ENCODE peak calls at places on chromosomes 16 and 17, in ten cellular contexts. J, C, M, Y, V, A, S, P, K and D are unnamed samples.

GRCh38 chr16:56288019-56288418 is 96.7 kb downstream of the GNAO1 start:
- DNase-seq in J (no peak), C (no peak), M (no peak), Y (no peak), V (no peak), A (no peak), S (no peak), P (no peak), K (no peak), D (no peak)

GRCh38 chr17:27323538-27324212 is 29.8 kb downstream of the WSB1 start:
- DNase-seq in J (peak), C (peak), M (peak), Y (no peak), V (peak), A (no peak), S (peak), P (peak), K (no peak), D (no peak)

GRCh38 chr16:30668393-30668792 is 10.2 kb downstream of the FBRS start:
- DNase-seq in J (no peak), C (no peak), M (no peak), Y (no peak), V (no peak), A (no peak), S (no peak), P (no peak), K (no peak), D (no peak)

GRCh38 chr17:4136373-4136772 is 6.5 kb downstream of the ZZEF1 start:
- DNase-seq in J (no peak), C (no peak), M (no peak), Y (no peak), V (peak), A (no peak), S (peak), P (peak), K (no peak), D (no peak)

GRCh38 chr16:77043076-77043475 is 147.9 kb upstream of the MON1B start:
- DNase-seq in J (peak), C (no peak), M (no peak), Y (peak), V (peak), A (no peak), S (no peak), P (no peak), K (no peak), D (peak)

GRCh38 chr16:83899272-83899897 is 470 bp downstream of the MLYCD start:
- DNase-seq in J (peak), C (peak), M (peak), Y (peak), V (peak), A (peak), S (peak), P (peak), K (peak), D (no peak)

GRCh38 chr17:410674-411401 is 58.2 kb upstream of the RPH3AL start:
- DNase-seq in J (peak), C (no peak), M (no peak), Y (peak), V (peak), A (no peak), S (no peak), P (no peak), K (peak), D (peak)

GRCh38 chr17:17749921-17750320 is 68.7 kb downstream of the RAI1 start:
- DNase-seq in J (peak), C (no peak), M (no peak), Y (peak), V (peak), A (no peak), S (no peak), P (peak), K (peak), D (peak)

GRCh38 chr17:489758-490329 is 137.2 kb upstream of the RPH3AL start:
- DNase-seq in J (peak), C (no peak), M (no peak), Y (peak), V (peak), A (no peak), S (peak), P (peak), K (peak), D (peak)

GRCh38 chr16:30884760-30885159 is 9.1 kb downstream of the BCL7C start:
- DNase-seq in J (no peak), C (no peak), M (no peak), Y (no peak), V (no peak), A (no peak), S (no peak), P (no peak), K (no peak), D (no peak)

GRCh38 chr17:36128411-36128978 is 24.9 kb downstream of the CCL4 start:
- DNase-seq in J (no peak), C (no peak), M (no peak), Y (no peak), V (no peak), A (no peak), S (no peak), P (no peak), K (no peak), D (no peak)

GRCh38 chr16:78763821-78764440 is 664.5 kb downstream of the WWOX start:
- DNase-seq in J (no peak), C (no peak), M (no peak), Y (no peak), V (no peak), A (no peak), S (no peak), P (no peak), K (no peak), D (no peak)

GRCh38 chr17:82433560-82434215 is 15.3 kb upstream of the OGFOD3 start:
- DNase-seq in J (no peak), C (no peak), M (no peak), Y (no peak), V (no peak), A (no peak), S (no peak), P (no peak), K (no peak), D (no peak)

GRCh38 chr17:50661795-50662391 is 27.2 kb downstream of the ABCC3 start:
- DNase-seq in J (peak), C (peak), M (no peak), Y (peak), V (peak), A (no peak), S (peak), P (peak), K (no peak), D (peak)
- H3K4me3 ChIP-seq in J (peak), C (no peak), M (no peak), Y (no peak), V (no peak), A (no peak), S (no peak), P (no peak), K (no peak), D (no peak)

GRCh38 chr17:34203018-34203646 is 52.0 kb upstream of the CCL2 start:
- DNase-seq in J (no peak), C (no peak), M (no peak), Y (no peak), V (no peak), A (no peak), S (no peak), P (no peak), K (no peak), D (no peak)

GRCh38 chr17:34199449-34199848 is 55.6 kb upstream of the CCL2 start:
- DNase-seq in J (no peak), C (no peak), M (no peak), Y (no peak), V (no peak), A (no peak), S (no peak), P (no peak), K (no peak), D (peak)

GRCh38 chr17:34199932-34200534 is 55.1 kb upstream of the CCL2 start:
- DNase-seq in J (peak), C (peak), M (peak), Y (peak), V (peak), A (peak), S (no peak), P (peak), K (peak), D (peak)

GRCh38 chr17:34201767-34202166 is 53.3 kb upstream of the CCL2 start:
- DNase-seq in J (no peak), C (no peak), M (no peak), Y (no peak), V (no peak), A (no peak), S (no peak), P (no peak), K (no peak), D (no peak)

GRCh38 chr17:34201225-34201624 is 53.9 kb upstream of the CCL2 start:
- DNase-seq in J (no peak), C (no peak), M (no peak), Y (no peak), V (no peak), A (no peak), S (no peak), P (no peak), K (no peak), D (no peak)
- H3K4me3 ChIP-seq in J (no peak), C (no peak), M (no peak), Y (no peak), V (no peak), A (no peak), S (no peak), P (no peak), K (no peak), D (no peak)

GRCh38 chr17:62627219-62627903 is at the start of gene MRC2:
- DNase-seq in J (peak), C (peak), M (peak), Y (peak), V (peak), A (peak), S (peak), P (peak), K (no peak), D (peak)
- H3K4me3 ChIP-seq in J (peak), C (peak), M (peak), Y (peak), V (peak), A (peak), S (peak), P (peak), K (peak), D (peak)

DNA sequence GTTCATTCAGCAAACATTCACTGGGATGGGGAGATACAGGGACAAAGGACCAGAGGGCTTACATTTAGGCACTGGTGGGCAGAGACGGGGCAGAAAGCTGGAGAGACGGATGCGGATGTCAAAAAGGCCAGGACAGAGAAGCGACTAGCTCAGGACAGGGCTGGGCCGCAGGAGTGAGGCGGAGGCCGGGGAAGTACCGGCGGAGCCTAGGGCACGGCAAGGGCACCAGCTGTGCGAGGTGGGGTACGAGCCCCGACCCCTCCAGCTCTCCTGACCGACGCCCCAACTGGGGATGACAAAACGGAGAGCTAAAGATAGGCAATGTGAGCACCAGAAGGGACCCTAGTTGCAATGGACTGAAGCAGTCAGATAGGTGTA is 3.9 kb upstream of the SGCA start:
- DNase-seq in J (no peak), C (no peak), M (no peak), Y (no peak), V (no peak), A (no peak), S (peak), P (no peak), K (no peak), D (no peak)
- H3K4me3 ChIP-seq in J (peak), C (no peak), M (peak), Y (peak), V (no peak), A (no peak), S (no peak), P (peak), K (peak), D (peak)

GRCh38 chr17:34637548-34638525 is 58.5 kb downstream of the TMEM132E start:
- DNase-seq in J (peak), C (peak), M (no peak), Y (peak), V (peak), A (peak), S (peak), P (peak), K (peak), D (peak)

GRCh38 chr17:34634551-34635160 is 55.3 kb downstream of the TMEM132E start:
- DNase-seq in J (no peak), C (no peak), M (no peak), Y (no peak), V (no peak), A (no peak), S (no peak), P (no peak), K (no peak), D (no peak)

GRCh38 chr17:34638526-34639260 is 59.3 kb downstream of the TMEM132E start:
- DNase-seq in J (no peak), C (no peak), M (no peak), Y (no peak), V (no peak), A (no peak), S (no peak), P (no peak), K (no peak), D (no peak)

GRCh38 chr17:34635876-34636275 is 56.5 kb downstream of the TMEM132E start:
- DNase-seq in J (no peak), C (no peak), M (no peak), Y (no peak), V (no peak), A (no peak), S (no peak), P (no peak), K (no peak), D (no peak)

GRCh38 chr17:34637041-34637547 is 57.7 kb downstream of the TMEM132E start:
- DNase-seq in J (no peak), C (no peak), M (no peak), Y (no peak), V (no peak), A (no peak), S (no peak), P (no peak), K (no peak), D (no peak)
- H3K4me3 ChIP-seq in J (no peak), C (no peak), M (no peak), Y (no peak), V (no peak), A (no peak), S (no peak), P (peak), K (peak), D (no peak)

GRCh38 chr17:74441537-74441936 is 9.6 kb downstream of the GPRC5C start:
- DNase-seq in J (no peak), C (no peak), M (no peak), Y (no peak), V (no peak), A (no peak), S (peak), P (no peak), K (no peak), D (no peak)

GRCh38 chr17:74443516-74444296 is 11.8 kb downstream of the GPRC5C start:
- DNase-seq in J (no peak), C (no peak), M (no peak), Y (no peak), V (no peak), A (no peak), S (no peak), P (no peak), K (no peak), D (no peak)

GRCh38 chr17:74444406-74444805 is 12.5 kb downstream of the GPRC5C start:
- DNase-seq in J (no peak), C (peak), M (no peak), Y (no peak), V (no peak), A (no peak), S (peak), P (peak), K (no peak), D (no peak)

GRCh38 chr17:74442291-74442669 is 10.4 kb downstream of the GPRC5C start:
- DNase-seq in J (no peak), C (no peak), M (no peak), Y (no peak), V (no peak), A (no peak), S (peak), P (no peak), K (no peak), D (no peak)

GRCh38 chr17:74442670-74443515 is 11.0 kb downstream of the GPRC5C start:
- DNase-seq in J (peak), C (peak), M (peak), Y (peak), V (peak), A (peak), S (peak), P (peak), K (no peak), D (no peak)
- H3K4me3 ChIP-seq in J (no peak), C (peak), M (peak), Y (peak), V (no peak), A (peak), S (peak), P (peak), K (no peak), D (no peak)

GRCh38 chr16:4936181-4936990 is 562 bp downstream of the PPL start:
- DNase-seq in J (peak), C (peak), M (no peak), Y (peak), V (no peak), A (no peak), S (peak), P (no peak), K (no peak), D (no peak)

GRCh38 chr16:4937782-4938682 is 1.1 kb upstream of the PPL start:
- DNase-seq in J (peak), C (no peak), M (no peak), Y (no peak), V (no peak), A (no peak), S (peak), P (no peak), K (no peak), D (no peak)

GRCh38 chr16:4935231-4935855 is 1.6 kb downstream of the PPL start:
- DNase-seq in J (peak), C (peak), M (peak), Y (no peak), V (no peak), A (peak), S (peak), P (peak), K (no peak), D (no peak)

GRCh38 chr16:4938683-4939030 is 1.7 kb upstream of the PPL start:
- DNase-seq in J (peak), C (no peak), M (no peak), Y (no peak), V (no peak), A (no peak), S (no peak), P (no peak), K (no peak), D (no peak)

GRCh38 chr16:4936991-4937781 is at the start of gene PPL:
- DNase-seq in J (no peak), C (peak), M (no peak), Y (no peak), V (no peak), A (no peak), S (peak), P (peak), K (no peak), D (no peak)
- H3K4me3 ChIP-seq in J (peak), C (peak), M (peak), Y (peak), V (peak), A (peak), S (peak), P (peak), K (peak), D (no peak)

DNA sequence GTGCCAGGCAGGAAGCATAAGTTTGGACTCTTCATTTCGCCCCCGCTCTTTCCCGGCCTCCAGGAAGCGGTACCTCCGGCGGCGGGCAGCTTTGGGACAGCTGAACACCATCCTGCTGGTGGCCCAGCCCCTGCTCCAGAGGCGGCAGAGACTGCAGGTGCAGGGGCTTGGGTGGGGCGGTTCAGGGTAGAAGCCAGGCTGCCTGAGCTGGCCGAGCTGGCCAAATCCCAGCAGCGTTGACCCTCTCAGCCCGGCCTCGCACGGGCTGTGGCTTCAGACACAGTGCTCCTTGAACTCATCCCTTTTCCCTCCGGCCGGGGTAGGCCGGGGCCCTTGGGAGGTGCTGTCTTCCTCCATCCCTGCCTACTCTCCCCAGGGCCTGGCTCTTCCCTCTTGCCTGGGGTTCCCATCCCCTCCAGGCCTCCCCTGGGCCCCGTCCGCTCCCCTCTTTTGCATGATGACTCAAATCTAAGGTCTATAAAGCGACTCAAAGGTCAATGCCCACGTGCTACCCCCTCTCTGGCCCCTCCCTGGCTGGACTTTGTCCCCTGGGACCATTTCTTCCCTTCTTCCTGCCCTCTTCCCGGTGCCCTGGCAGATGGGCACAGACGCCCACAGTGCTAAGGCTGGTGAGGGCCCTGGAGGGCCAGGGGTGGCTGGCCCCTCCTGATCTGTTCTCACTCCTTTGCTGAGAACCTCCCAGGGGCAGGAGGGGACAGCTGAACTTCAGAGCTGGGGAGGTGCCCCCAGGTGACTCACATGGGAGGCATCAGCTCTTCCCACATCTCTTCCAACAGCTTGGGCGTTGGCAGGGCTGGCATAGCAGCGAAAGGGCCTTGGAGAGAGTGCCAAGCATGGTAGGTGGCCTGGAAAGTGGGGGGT is 22.7 kb downstream of the MYO15B start:
- DNase-seq in J (peak), C (no peak), M (no peak), Y (no peak), V (no peak), A (no peak), S (peak), P (no peak), K (no peak), D (no peak)
- H3K4me3 ChIP-seq in J (no peak), C (no peak), M (no peak), Y (no peak), V (no peak), A (no peak), S (no peak), P (no peak), K (no peak), D (no peak)

DNA sequence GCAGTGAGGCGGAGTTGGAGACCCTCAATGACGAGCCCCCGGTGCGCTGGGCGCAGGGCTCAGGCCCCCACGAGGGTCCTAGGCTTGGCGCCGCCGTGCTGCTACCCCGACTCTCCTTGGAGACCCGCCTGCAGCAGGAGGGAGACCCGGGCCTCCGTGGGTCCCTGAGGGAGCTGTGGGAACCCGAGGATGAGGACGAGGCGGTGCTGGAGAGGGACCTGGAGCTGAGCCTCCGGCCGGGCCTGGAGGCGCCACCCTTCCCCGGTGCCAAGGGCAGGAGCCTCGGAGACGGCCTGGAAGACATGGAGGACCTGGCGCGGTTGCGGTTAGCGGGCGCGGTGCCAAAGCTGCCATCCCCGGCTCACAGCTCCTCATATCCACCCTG is 2.3 kb downstream of the MYO15B start:
- DNase-seq in J (no peak), C (no peak), M (no peak), Y (no peak), V (no peak), A (no peak), S (no peak), P (no peak), K (no peak), D (no peak)
- H3K4me3 ChIP-seq in J (no peak), C (peak), M (peak), Y (peak), V (peak), A (no peak), S (peak), P (peak), K (no peak), D (peak)

DNA sequence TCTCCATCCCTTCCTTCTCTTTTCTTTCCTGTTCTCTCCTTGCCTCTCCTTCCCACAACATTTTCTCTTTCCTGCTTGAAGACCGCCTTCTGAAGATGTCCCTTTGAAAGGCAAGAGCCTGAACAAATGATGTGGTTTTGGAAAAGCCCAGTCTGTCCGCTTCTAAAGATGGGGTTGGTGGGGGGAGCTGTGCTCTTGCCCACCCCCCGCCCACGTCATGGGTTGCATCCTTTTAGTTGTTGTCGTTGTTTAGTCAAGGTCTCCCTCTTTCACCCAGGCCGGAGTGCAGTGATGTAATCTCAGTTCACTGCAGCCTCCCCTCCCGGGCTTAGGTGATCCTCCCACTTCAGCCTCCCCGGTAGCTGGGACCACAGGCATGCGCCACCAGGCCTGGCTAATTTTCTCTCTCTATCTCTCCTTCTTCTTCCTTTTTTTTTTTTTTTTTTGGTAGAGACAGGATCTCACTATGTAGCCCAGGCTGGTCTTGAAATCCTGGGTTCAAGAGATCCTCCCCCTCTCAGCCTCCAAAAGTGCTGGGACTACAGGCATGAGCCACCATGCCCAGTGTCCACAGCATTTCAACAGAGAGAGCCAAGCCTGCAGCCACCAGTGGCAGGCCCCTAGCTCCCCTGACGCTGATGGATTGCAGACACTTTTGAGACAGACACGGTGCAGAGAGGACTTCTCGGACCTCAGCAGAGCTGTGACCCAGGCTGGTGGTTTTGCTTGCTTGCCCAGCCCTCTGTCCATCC is 26.0 kb upstream of the CIBAR2 start:
- DNase-seq in J (no peak), C (no peak), M (no peak), Y (no peak), V (no peak), A (no peak), S (no peak), P (no peak), K (no peak), D (no peak)
- H3K4me3 ChIP-seq in J (peak), C (peak), M (peak), Y (no peak), V (no peak), A (no peak), S (no peak), P (no peak), K (no peak), D (no peak)